ENCODE peak calls at places on chromosomes 13 and 19, in eight cellular contexts. E is activated T-cell treated with anti-CD3 and anti-CD28 coated beads, Interleukin-2, amount 50 U/mL, for 24 hours; F is putamen; M is HT1080; L is ELR; D is cardiac muscle cell; H is GOT3; N is ecto neural progenitor cell. P is an unnamed sample.

GRCh38 chr13:82678052-82678451 is 1204.2 kb downstream of the SLITRK1 start:
- DNase-seq in E (no peak), F (no peak), M (no peak), L (no peak), D (no peak), H (no peak), N (no peak), P (no peak)

GRCh38 chr19:35038623-35039512 is 2.7 kb upstream of the HPN start:
- DNase-seq in E (no peak), F (no peak), M (no peak), L (no peak), D (no peak), H (no peak), N (no peak), P (no peak)

GRCh38 chr13:32537580-32538233 is 888 bp downstream of the N4BP2L2 start:
- DNase-seq in E (peak), F (peak), M (peak), L (peak), D (no peak), H (no peak), N (peak), P (no peak)

GRCh38 chr13:105997436-105998232 is 537.8 kb downstream of the EFNB2 start:
- DNase-seq in E (no peak), F (no peak), M (no peak), L (no peak), D (peak), H (no peak), N (peak), P (no peak)

GRCh38 chr13:99398071-99398470 is 90.9 kb upstream of the GPR183 start:
- DNase-seq in E (peak), F (no peak), M (no peak), L (no peak), D (no peak), H (no peak), N (no peak), P (no peak)

GRCh38 chr19:28358604-28359003 is 854.3 kb downstream of the UQCRFS1 start:
- DNase-seq in E (no peak), F (no peak), M (peak), L (no peak), D (peak), H (no peak), N (no peak), P (no peak)

GRCh38 chr13:94784066-94784465 is 71.7 kb upstream of the SOX21 start:
- DNase-seq in E (no peak), F (no peak), M (peak), L (no peak), D (peak), H (no peak), N (no peak), P (no peak)

GRCh38 chr13:31115616-31116015 is 46.1 kb downstream of the HSPH1 start:
- DNase-seq in E (no peak), F (no peak), M (no peak), L (no peak), D (no peak), H (no peak), N (no peak), P (no peak)

GRCh38 chr13:72960114-72960513 is 98.7 kb upstream of the KLF5 start:
- DNase-seq in E (no peak), F (no peak), M (no peak), L (no peak), D (no peak), H (no peak), N (no peak), P (no peak)

P was measured in MCF 10A.